ENCODE peak calls at places on chromosomes 13 and 19, in ten cellular contexts. One of them, this sample, is unnamed.

GRCh38 chr13:60974296-60974695 is 441.4 kb downstream of the PCDH20 start:
- DNase-seq in mesothelial cell of epicardium: no peak
- DNase-seq in HCT116: no peak
- DNase-seq in AG04450: no peak
- DNase-seq in pancreas: no peak
- DNase-seq in mucosa of descending colon: no peak
- DNase-seq in colonic mucosa: no peak
- DNase-seq in AG10803: no peak
- DNase-seq in endothelial cell: no peak
- DNase-seq in breast epithelium: no peak
- DNase-seq in this sample: no peak

GRCh38 chr13:100363351-100363750 is 225.2 kb downstream of the GGACT start:
- DNase-seq in mesothelial cell of epicardium: no peak
- DNase-seq in breast epithelium: no peak
- DNase-seq in HCT116: peak
- DNase-seq in endothelial cell: no peak
- DNase-seq in AG10803: peak
- DNase-seq in colonic mucosa: no peak
- DNase-seq in pancreas: no peak
- DNase-seq in AG04450: peak
- DNase-seq in mucosa of descending colon: no peak
- DNase-seq in this sample: no peak

GRCh38 chr13:113322043-113322461 is 25.0 kb downstream of the LAMP1 start:
- DNase-seq in AG10803: no peak
- DNase-seq in pancreas: no peak
- DNase-seq in AG04450: no peak
- DNase-seq in breast epithelium: no peak
- DNase-seq in mesothelial cell of epicardium: no peak
- DNase-seq in HCT116: no peak
- DNase-seq in endothelial cell: no peak
- DNase-seq in colonic mucosa: no peak
- DNase-seq in mucosa of descending colon: no peak
- DNase-seq in this sample: no peak

GRCh38 chr13:100673831-100674362 is 698 bp downstream of the TMTC4 start:
- DNase-seq in breast epithelium: no peak
- DNase-seq in pancreas: peak
- DNase-seq in AG04450: peak
- DNase-seq in AG10803: peak
- DNase-seq in mucosa of descending colon: peak
- DNase-seq in mesothelial cell of epicardium: peak
- DNase-seq in colonic mucosa: peak
- DNase-seq in endothelial cell: no peak
- DNase-seq in HCT116: peak
- DNase-seq in this sample: no peak

GRCh38 chr13:110769097-110769496 is 55.6 kb downstream of the ING1 start:
- DNase-seq in endothelial cell: no peak
- DNase-seq in mesothelial cell of epicardium: no peak
- DNase-seq in AG10803: no peak
- DNase-seq in AG04450: no peak
- DNase-seq in mucosa of descending colon: no peak
- DNase-seq in pancreas: no peak
- DNase-seq in HCT116: no peak
- DNase-seq in breast epithelium: no peak
- DNase-seq in colonic mucosa: no peak
- DNase-seq in this sample: no peak

GRCh38 chr13:44651209-44651608 is 75.1 kb upstream of the TSC22D1 start:
- DNase-seq in endothelial cell: no peak
- DNase-seq in breast epithelium: no peak
- DNase-seq in pancreas: no peak
- DNase-seq in mucosa of descending colon: no peak
- DNase-seq in colonic mucosa: no peak
- DNase-seq in AG04450: no peak
- DNase-seq in HCT116: no peak
- DNase-seq in mesothelial cell of epicardium: no peak
- DNase-seq in AG10803: no peak
- DNase-seq in this sample: no peak

GRCh38 chr19:46901701-46902401 is 41.1 kb downstream of the ARHGAP35 start:
- DNase-seq in HCT116: no peak
- DNase-seq in mesothelial cell of epicardium: no peak
- DNase-seq in endothelial cell: no peak
- DNase-seq in breast epithelium: no peak
- DNase-seq in pancreas: no peak
- DNase-seq in AG10803: peak
- DNase-seq in colonic mucosa: no peak
- DNase-seq in mucosa of descending colon: no peak
- DNase-seq in AG04450: no peak
- DNase-seq in this sample: no peak

GRCh38 chr13:100100115-100100879 is 11.4 kb downstream of the PCCA start:
- DNase-seq in AG04450: peak
- DNase-seq in AG10803: peak
- DNase-seq in pancreas: no peak
- DNase-seq in mesothelial cell of epicardium: no peak
- DNase-seq in endothelial cell: no peak
- DNase-seq in HCT116: no peak
- DNase-seq in colonic mucosa: peak
- DNase-seq in mucosa of descending colon: no peak
- DNase-seq in breast epithelium: no peak
- DNase-seq in this sample: no peak

GRCh38 chr19:49801966-49802661 is 11.0 kb downstream of the FUZ start:
- DNase-seq in HCT116: no peak
- DNase-seq in pancreas: peak
- DNase-seq in colonic mucosa: peak
- DNase-seq in AG10803: peak
- DNase-seq in endothelial cell: no peak
- DNase-seq in AG04450: peak
- DNase-seq in breast epithelium: peak
- DNase-seq in mesothelial cell of epicardium: peak
- DNase-seq in mucosa of descending colon: peak
- DNase-seq in this sample: peak

GRCh38 chr19:3057275-3057714 is 5.0 kb downstream of the TLE5 start:
- DNase-seq in mesothelial cell of epicardium: no peak
- DNase-seq in endothelial cell: no peak
- DNase-seq in colonic mucosa: peak
- DNase-seq in AG10803: peak
- DNase-seq in breast epithelium: peak
- DNase-seq in AG04450: no peak
- DNase-seq in mucosa of descending colon: peak
- DNase-seq in pancreas: peak
- DNase-seq in HCT116: no peak
- DNase-seq in this sample: no peak
- TF ChIP-seq CTCF in mesothelial cell of epicardium: no peak
- TF ChIP-seq CTCF in endothelial cell: no peak
- TF ChIP-seq CTCF in colonic mucosa: no peak
- TF ChIP-seq CTCF in AG10803: no peak
- TF ChIP-seq CTCF in breast epithelium: no peak
- TF ChIP-seq CTCF in AG04450: no peak
- TF ChIP-seq CTCF in mucosa of descending colon: no peak
- TF ChIP-seq CTCF in pancreas: no peak
- TF ChIP-seq CTCF in HCT116: no peak
- TF ChIP-seq CTCF in this sample: no peak

DNA sequence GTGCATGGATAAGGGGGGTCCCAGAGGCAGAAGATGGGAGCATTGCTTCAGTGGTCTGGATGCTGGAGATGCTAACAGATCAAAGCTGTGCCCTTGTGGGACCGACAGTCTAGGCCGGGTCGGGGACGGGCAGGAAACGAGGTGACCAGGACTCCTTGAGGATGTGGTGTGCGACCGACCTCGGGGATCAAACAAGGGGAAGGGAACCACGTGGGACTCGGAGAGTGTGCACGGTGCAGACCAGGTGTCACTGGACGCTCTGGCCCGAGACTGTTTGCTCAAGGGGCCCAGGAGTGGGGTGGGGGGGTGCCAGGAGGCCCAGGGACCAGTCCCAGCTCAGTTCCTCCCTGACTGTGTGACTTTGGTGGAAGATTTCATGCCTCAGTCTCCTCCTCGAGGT is 6.0 kb downstream of the NFIC start:
- DNase-seq in breast epithelium: no peak
- DNase-seq in mucosa of descending colon: no peak
- DNase-seq in AG04450: no peak
- DNase-seq in HCT116: no peak
- DNase-seq in colonic mucosa: no peak
- DNase-seq in pancreas: peak
- DNase-seq in endothelial cell: no peak
- DNase-seq in mesothelial cell of epicardium: no peak
- DNase-seq in AG10803: no peak
- DNase-seq in this sample: no peak
- TF ChIP-seq CTCF in breast epithelium: no peak
- TF ChIP-seq CTCF in mucosa of descending colon: no peak
- TF ChIP-seq CTCF in AG04450: no peak
- TF ChIP-seq CTCF in HCT116: no peak
- TF ChIP-seq CTCF in colonic mucosa: no peak
- TF ChIP-seq CTCF in pancreas: no peak
- TF ChIP-seq CTCF in endothelial cell: no peak
- TF ChIP-seq CTCF in mesothelial cell of epicardium: no peak
- TF ChIP-seq CTCF in AG10803: no peak
- TF ChIP-seq CTCF in this sample: no peak

DNA sequence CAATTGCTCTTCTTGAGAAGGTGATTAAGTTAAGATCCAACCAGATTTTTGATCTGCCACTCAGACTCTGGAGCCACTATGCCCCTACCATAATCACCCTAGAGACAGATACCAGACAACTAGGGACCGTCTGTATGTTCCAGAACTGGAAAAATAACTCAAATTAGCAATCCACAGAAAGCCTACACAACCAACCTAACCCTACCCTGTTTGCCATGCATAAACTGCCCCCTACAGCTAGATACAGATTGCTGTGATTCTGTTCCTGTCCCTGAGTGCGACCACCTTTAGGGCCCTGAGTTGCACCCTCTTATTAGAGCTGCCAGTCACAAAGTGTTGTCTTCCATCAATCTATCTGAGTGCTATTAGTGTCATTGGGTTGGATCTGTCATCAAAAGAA is 929.8 kb upstream of the SLITRK1 start:
- DNase-seq in AG04450: no peak
- DNase-seq in mucosa of descending colon: no peak
- DNase-seq in HCT116: no peak
- DNase-seq in endothelial cell: no peak
- DNase-seq in breast epithelium: no peak
- DNase-seq in AG10803: no peak
- DNase-seq in mesothelial cell of epicardium: no peak
- DNase-seq in pancreas: no peak
- DNase-seq in colonic mucosa: no peak
- DNase-seq in this sample: no peak
- TF ChIP-seq CTCF in AG04450: no peak
- TF ChIP-seq CTCF in mucosa of descending colon: no peak
- TF ChIP-seq CTCF in HCT116: no peak
- TF ChIP-seq CTCF in endothelial cell: no peak
- TF ChIP-seq CTCF in breast epithelium: no peak
- TF ChIP-seq CTCF in AG10803: no peak
- TF ChIP-seq CTCF in mesothelial cell of epicardium: no peak
- TF ChIP-seq CTCF in pancreas: no peak
- TF ChIP-seq CTCF in colonic mucosa: no peak
- TF ChIP-seq CTCF in this sample: no peak

GRCh38 chr13:46712524-46712923 is 84.4 kb downstream of the ESD start:
- DNase-seq in AG04450: no peak
- DNase-seq in pancreas: no peak
- DNase-seq in mesothelial cell of epicardium: no peak
- DNase-seq in colonic mucosa: no peak
- DNase-seq in HCT116: no peak
- DNase-seq in AG10803: no peak
- DNase-seq in endothelial cell: no peak
- DNase-seq in mucosa of descending colon: no peak
- DNase-seq in breast epithelium: no peak
- DNase-seq in this sample: no peak
- TF ChIP-seq CTCF in AG04450: peak
- TF ChIP-seq CTCF in pancreas: no peak
- TF ChIP-seq CTCF in mesothelial cell of epicardium: no peak
- TF ChIP-seq CTCF in colonic mucosa: no peak
- TF ChIP-seq CTCF in HCT116: peak
- TF ChIP-seq CTCF in AG10803: no peak
- TF ChIP-seq CTCF in endothelial cell: no peak
- TF ChIP-seq CTCF in mucosa of descending colon: no peak
- TF ChIP-seq CTCF in breast epithelium: no peak
- TF ChIP-seq CTCF in this sample: no peak

GRCh38 chr13:51249767-51250741 is 27.9 kb downstream of the FAM124A start:
- DNase-seq in colonic mucosa: no peak
- DNase-seq in HCT116: peak
- DNase-seq in AG04450: no peak
- DNase-seq in breast epithelium: no peak
- DNase-seq in mucosa of descending colon: no peak
- DNase-seq in endothelial cell: no peak
- DNase-seq in pancreas: no peak
- DNase-seq in AG10803: no peak
- DNase-seq in mesothelial cell of epicardium: no peak
- DNase-seq in this sample: no peak
- TF ChIP-seq CTCF in colonic mucosa: peak
- TF ChIP-seq CTCF in HCT116: peak
- TF ChIP-seq CTCF in AG04450: peak
- TF ChIP-seq CTCF in breast epithelium: no peak
- TF ChIP-seq CTCF in mucosa of descending colon: no peak
- TF ChIP-seq CTCF in endothelial cell: peak
- TF ChIP-seq CTCF in pancreas: no peak
- TF ChIP-seq CTCF in AG10803: peak
- TF ChIP-seq CTCF in mesothelial cell of epicardium: peak
- TF ChIP-seq CTCF in this sample: peak